ENCODE peak calls at places on chromosomes 1 and 21, in four cellular contexts. Q is cardiac fibroblast, J is fibroblast of the aortic adventitia, R is RWPE2. K is an unnamed sample.
A peak's percentile ranks its signal among the peaks of the same experiment; 100 is the strongest.

GRCh38 chr1:246587032-246587431 is 20.8 kb downstream of the CNST start:
- DNase-seq in Q (no peak), J (no peak), R (no peak), K (no peak)

GRCh38 chr1:210726621-210727020 is 397.9 kb downstream of the HHAT start:
- DNase-seq in J (no peak), Q (no peak), R (no peak), K (peak; percentile 0)

GRCh38 chr1:44114098-44114497 is 4.5 kb upstream of the KLF17 start:
- DNase-seq in R (no peak), Q (no peak), J (no peak), K (no peak)

GRCh38 chr1:3074297-3074741 is 5.3 kb downstream of the PRDM16 start:
- DNase-seq in R (no peak), Q (no peak), J (no peak), K (no peak)

GRCh38 chr1:197544553-197544952 is 230.7 kb downstream of the DENND1B start:
- DNase-seq in Q (no peak), R (no peak), J (no peak), K (no peak)

GRCh38 chr1:7298749-7299151 is 472.3 kb upstream of the VAMP3 start:
- DNase-seq in Q (peak; percentile 43), J (peak; percentile 71), R (no peak), K (peak; percentile 62)

GRCh38 chr1:48560114-48560513 is 88.1 kb upstream of the SPATA6 start:
- DNase-seq in J (no peak), Q (no peak), R (no peak), K (no peak)

GRCh38 chr1:199909137-199909536 is 118.4 kb upstream of the NR5A2 start:
- DNase-seq in Q (peak; percentile 3), R (no peak), J (no peak), K (peak; percentile 9)

GRCh38 chr21:36487641-36488307 is 7.9 kb upstream of the CLDN14 start:
- DNase-seq in Q (peak; percentile 30), J (peak; percentile 49), R (peak; percentile 75), K (peak; percentile 66)

GRCh38 chr1:183932412-183932811 is 105.1 kb downstream of the COLGALT2 start:
- DNase-seq in R (no peak), J (peak; percentile 95), Q (peak; percentile 92), K (peak; percentile 89)

GRCh38 chr1:159428536-159428935 is 3.5 kb upstream of the OR10J4 start:
- DNase-seq in J (no peak), R (no peak), Q (peak; percentile 23), K (no peak)

GRCh38 chr1:13813398-13814012 is 113.5 kb downstream of the PRDM2 start:
- DNase-seq in J (peak; percentile 33), R (no peak), Q (peak; percentile 36), K (peak; percentile 32)

GRCh38 chr1:64077281-64077940 is 126.0 kb upstream of the UBE2U start:
- DNase-seq in R (peak; percentile 74), Q (no peak), J (no peak), K (no peak)

GRCh38 chr1:156475568-156476500 is 24.7 kb downstream of the MEF2D start:
- DNase-seq in R (no peak), J (peak; percentile 92), Q (no peak), K (no peak)

DNA sequence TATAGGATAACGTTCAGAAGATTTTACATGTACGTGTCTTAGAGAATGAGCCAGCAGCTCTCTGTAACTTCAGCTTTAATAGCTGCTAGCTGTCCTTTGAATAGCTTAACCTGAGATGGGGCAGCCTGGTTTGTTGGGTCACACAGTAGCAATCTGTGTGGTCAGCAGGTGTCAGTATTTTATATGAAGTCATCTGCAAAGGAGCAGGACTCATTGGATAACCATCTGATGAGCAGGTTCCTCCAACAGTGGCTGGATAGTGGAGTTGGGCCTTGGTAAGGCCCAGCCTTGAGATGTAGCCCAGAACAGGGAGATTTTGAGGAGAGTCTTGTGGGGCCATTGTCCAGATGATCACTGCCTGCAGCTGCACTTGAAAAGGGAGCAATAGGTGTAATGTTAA is 6.4 kb downstream of the GSTM5 start:
- DNase-seq in R (no peak), J (no peak), Q (no peak), K (no peak)
- TF ChIP-seq CTCF in R (no peak), J (no peak), Q (no peak), K (no peak)

DNA sequence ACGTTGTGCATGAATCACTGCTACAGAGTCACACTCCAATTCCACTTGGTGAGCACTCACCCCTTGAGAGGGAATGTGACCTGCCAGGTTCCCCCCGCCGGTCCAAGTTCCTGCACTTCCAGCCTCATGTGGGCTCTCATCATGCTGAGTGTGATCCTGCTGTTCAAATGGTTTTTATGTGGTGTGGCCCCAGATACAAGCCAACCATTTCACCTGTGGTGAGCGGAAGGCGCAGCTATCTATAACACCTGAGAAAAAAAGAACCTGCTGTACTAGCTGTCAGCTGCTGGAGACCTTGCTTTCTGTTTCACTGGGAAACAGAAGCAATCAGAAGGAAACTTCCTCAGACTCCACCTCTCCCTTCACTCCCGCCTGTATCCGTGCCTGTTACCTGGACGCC is 64.5 kb upstream of the RPL11 start:
- DNase-seq in R (no peak), Q (no peak), J (no peak), K (no peak)
- H3K4me3 ChIP-seq in R (no peak overlapping the region), Q (no peak overlapping the region), J (no peak overlapping the region), K (no peak overlapping the region)

GRCh38 chr1:192766876-192767275 is 42.0 kb upstream of the RGS2 start:
- DNase-seq in Q (no peak), R (no peak), J (no peak), K (no peak)
- TF ChIP-seq CTCF in Q (no peak), R (no peak), J (no peak), K (no peak)

DNA sequence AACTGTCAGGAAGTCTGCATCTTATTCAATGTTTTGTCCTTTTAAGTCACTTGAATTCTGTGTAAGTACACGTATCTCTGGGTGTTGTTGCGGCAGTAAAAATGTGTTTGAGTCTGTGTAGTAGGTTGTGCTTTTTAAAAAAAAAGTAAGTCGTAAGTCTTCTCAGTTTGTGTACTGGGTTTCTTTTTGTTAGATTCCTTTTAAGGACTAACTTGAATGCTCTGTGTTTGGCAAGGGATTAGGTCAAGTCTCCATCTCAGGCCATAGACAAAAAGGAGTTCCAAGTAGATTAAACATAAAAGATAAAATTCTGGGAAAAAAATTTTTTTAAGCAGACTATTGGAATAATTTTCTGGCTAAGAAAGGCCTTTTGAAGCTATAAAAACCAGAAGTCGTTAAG is 113.1 kb downstream of the ATP5PO start:
- DNase-seq in R (no peak), Q (peak; percentile 21), J (peak; percentile 30), K (peak; percentile 16)
- H3K4me3 ChIP-seq in R (no peak overlapping the region), Q (no peak overlapping the region), J (no peak overlapping the region), K (no peak overlapping the region)

GRCh38 chr1:53524428-53525400 is 65.5 kb downstream of the DMRTB1 start:
- DNase-seq in Q (no peak), R (no peak), J (no peak), K (no peak)

GRCh38 chr1:53521900-53522552 is 62.8 kb downstream of the DMRTB1 start:
- DNase-seq in R (no peak), J (peak; percentile 47), Q (peak; percentile 9), K (no peak)

GRCh38 chr1:53527368-53527767 is 68.2 kb downstream of the DMRTB1 start:
- DNase-seq in J (no peak), Q (no peak), R (no peak), K (no peak)

GRCh38 chr1:53526451-53527101 is 67.4 kb downstream of the DMRTB1 start:
- DNase-seq in R (no peak), J (peak; percentile 63), Q (peak; percentile 49), K (peak; percentile 39)

GRCh38 chr1:53525595-53525994 is 66.4 kb downstream of the DMRTB1 start:
- DNase-seq in Q (no peak), J (no peak), R (no peak), K (no peak)
- TF ChIP-seq CTCF in Q (no peak), J (no peak), R (no peak), K (no peak)

DNA sequence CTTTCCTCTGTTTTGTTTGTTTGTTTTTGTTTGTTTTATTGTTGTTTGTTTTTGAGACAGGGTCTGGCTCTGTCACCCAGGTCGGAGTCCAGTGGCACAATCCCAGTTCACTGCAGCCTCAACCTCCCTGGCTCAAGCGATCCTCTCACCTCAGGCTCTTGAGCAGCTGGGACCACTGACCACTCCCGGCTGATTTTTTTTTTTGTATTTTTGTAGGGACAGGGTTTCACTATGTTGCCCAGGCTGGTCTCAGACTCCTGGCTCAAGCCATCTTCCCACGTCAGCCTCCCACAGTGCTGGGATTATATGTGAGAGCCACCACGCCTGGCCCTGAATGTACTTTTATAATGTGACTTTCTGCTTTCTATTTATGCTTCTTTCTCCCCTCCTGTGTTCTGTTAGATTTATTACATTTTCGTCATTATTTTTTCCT is 5.0 kb upstream of the CALML6 start:
- DNase-seq in J (no peak), R (no peak), Q (no peak), K (no peak)
- H3K4me3 ChIP-seq in J (no peak overlapping the region), R (no peak overlapping the region), Q (peak overlapping the region; percentile 47), K (peak overlapping the region; percentile 53)

GRCh38 chr1:207658904-207659485 is 14.1 kb downstream of the CR1L start:
- DNase-seq in Q (no peak), R (no peak), J (no peak), K (no peak)

GRCh38 chr1:207658408-207658807 is 13.5 kb downstream of the CR1L start:
- DNase-seq in R (no peak), Q (no peak), J (no peak), K (no peak)

GRCh38 chr1:207649865-207650580 is 5.1 kb downstream of the CR1L start:
- DNase-seq in Q (no peak), J (no peak), R (no peak), K (no peak)

GRCh38 chr1:207651583-207651982 is 6.7 kb downstream of the CR1L start:
- DNase-seq in R (no peak), J (no peak), Q (no peak), K (no peak)

DNA sequence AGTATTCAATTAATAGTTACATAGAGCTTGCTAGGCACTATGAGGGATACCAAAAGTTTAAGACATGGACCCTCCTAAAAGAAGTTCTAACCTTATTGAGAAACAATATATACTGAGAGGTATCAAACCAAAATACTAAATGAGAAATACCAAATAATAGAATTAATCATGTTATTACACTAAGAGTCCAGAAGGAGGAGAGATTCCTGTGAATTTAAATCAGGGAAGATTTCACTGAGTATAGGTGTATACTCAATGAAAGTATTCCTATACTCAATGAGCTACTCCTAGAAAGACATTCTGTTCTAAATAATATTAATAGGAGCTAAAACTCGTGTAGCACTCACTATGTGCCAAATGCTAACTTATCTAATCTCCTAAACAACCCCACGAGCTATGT is 9.4 kb downstream of the CR1L start:
- DNase-seq in Q (peak; percentile 7), J (peak; percentile 15), R (no peak), K (peak; percentile 8)
- TF ChIP-seq CTCF in Q (peak; percentile 25), J (peak; percentile 33), R (peak; percentile 27), K (peak; percentile 21)